ENCODE peak calls at places on chromosome 19, in eight cellular contexts. W is HCT116, B is GM23338, Y is GM23248, N is neural progenitor cell, A is SK-N-SH, S is hepatocyte, H is MM.1S. T is an unnamed sample.

GRCh38 chr19:29860492-29860891 is 48.7 kb downstream of the CCNE1 start:
- DNase-seq in B (peak; percentile 69), N (peak; percentile 35), W (peak; percentile 49), S (no peak), Y (no peak), A (no peak), H (no peak), T (peak; percentile 23)

GRCh38 chr19:1389033-1389940 is 5.6 kb downstream of the NDUFS7 start:
- DNase-seq in A (no peak), H (no peak), S (no peak), W (no peak), N (no peak), Y (no peak), B (no peak), T (no peak)

GRCh38 chr19:589693-590395 is at the start of gene HCN2:
- DNase-seq in B (no peak), Y (peak; percentile 45), N (no peak), H (no peak), A (peak; percentile 89), S (no peak), W (no peak), T (no peak)

GRCh38 chr19:58330458-58330857 is 3.7 kb downstream of the ZSCAN22 start:
- DNase-seq in W (no peak), Y (peak; percentile 90), H (no peak), N (no peak), B (peak; percentile 30), S (peak; percentile 31), A (no peak), T (no peak)

GRCh38 chr19:31261651-31262331 is 87.4 kb downstream of the TSHZ3 start:
- DNase-seq in W (no peak), N (no peak), Y (peak; percentile 17), H (no peak), B (no peak), S (no peak), A (no peak), T (no peak)

GRCh38 chr19:4776436-4777205 is 14.9 kb upstream of the FEM1A start:
- DNase-seq in S (no peak), Y (peak; percentile 18), W (no peak), B (peak; percentile 83), N (peak; percentile 59), A (peak; percentile 81), H (no peak), T (no peak)

GRCh38 chr19:48090281-48090802 is 20.3 kb downstream of the PLA2G4C start:
- DNase-seq in H (no peak), W (no peak), A (no peak), S (no peak), Y (peak; percentile 16), B (no peak), N (no peak), T (no peak)

GRCh38 chr19:9939301-9939913 is 3.1 kb upstream of the OLFM2 start:
- DNase-seq in W (no peak), B (peak; percentile 61), H (no peak), A (no peak), S (no peak), N (peak; percentile 36), Y (peak; percentile 61), T (no peak)

GRCh38 chr19:55116232-55117062 is 990 bp downstream of the PPP1R12C start:
- DNase-seq in H (peak; percentile 34), Y (peak; percentile 89), S (peak; percentile 81), B (peak; percentile 63), N (peak; percentile 50), W (no peak), A (peak; percentile 86), T (peak; percentile 69)

GRCh38 chr19:44687898-44688297 is 11.1 kb upstream of the CEACAM16 start:
- DNase-seq in S (no peak), N (no peak), A (no peak), Y (no peak), H (no peak), W (no peak), B (no peak), T (no peak)

GRCh38 chr19:49020931-49021895 is 2.9 kb downstream of the CGB3 start:
- DNase-seq in Y (peak; percentile 42), N (no peak), W (no peak), H (no peak), A (peak; percentile 66), B (no peak), S (no peak), T (peak; percentile 54)

GRCh38 chr19:19591133-19591825 is 27.2 kb downstream of the PBX4 start:
- DNase-seq in N (peak; percentile 34), H (no peak), B (peak; percentile 51), S (peak; percentile 75), Y (peak; percentile 98), A (no peak), W (no peak), T (no peak)

GRCh38 chr19:47523473-47523872 is 8.6 kb upstream of the NAPA start:
- DNase-seq in H (no peak), W (no peak), S (no peak), N (no peak), B (no peak), Y (no peak), A (no peak), T (peak; percentile 47)

GRCh38 chr19:13269348-13269747 is 119.1 kb downstream of the IER2 start:
- DNase-seq in B (no peak), N (no peak), A (no peak), S (no peak), W (no peak), Y (no peak), H (no peak), T (no peak)
- TF ChIP-seq EZH2phosphoT487 in B (no peak), N (no peak), A (no peak), S (no peak), W (no peak), Y (no peak), H (no peak), T (no peak)

DNA sequence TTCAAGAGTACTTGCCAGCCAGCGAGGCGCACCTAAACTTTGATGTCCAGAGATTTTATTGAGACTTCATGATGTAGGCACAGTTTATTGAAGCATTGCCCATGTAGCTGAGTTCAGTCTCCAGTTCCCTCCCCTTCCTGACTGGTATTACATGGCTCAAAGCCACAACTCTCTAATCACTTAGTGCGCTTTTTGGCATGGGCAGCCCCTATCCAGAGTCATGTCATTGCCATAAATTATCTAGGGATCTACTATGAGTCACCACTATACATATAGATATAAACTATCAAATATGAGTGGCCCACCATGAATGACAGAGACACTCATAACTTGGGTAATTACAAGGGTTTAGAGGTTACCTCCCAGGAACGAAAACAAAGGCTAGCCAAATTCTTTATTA is 7.7 kb downstream of the ZNF614 start:
- DNase-seq in W (no peak), A (no peak), B (no peak), Y (no peak), H (no peak), N (no peak), S (no peak), T (no peak)
- H3K4me1 ChIP-seq in W (no peaks in the 10 kb centered on the region), A (no peaks in the 10 kb centered on the region), B (no peaks in the 10 kb centered on the region), Y (no peaks in the 10 kb centered on the region), H (no peaks in the 10 kb centered on the region), N (no peaks in the 10 kb centered on the region), S (no peaks in the 10 kb centered on the region), T (no peaks in the 10 kb centered on the region)

GRCh38 chr19:13024958-13025653 is 29.8 kb downstream of the NFIX start:
- DNase-seq in B (peak; percentile 69), S (no peak), N (peak; percentile 51), H (no peak), Y (peak; percentile 56), A (no peak), W (no peak), T (no peak)
- H3K4me3 ChIP-seq in B (peak overlapping the region; percentile 38), S (no peak overlapping the region), N (no peak overlapping the region), H (no peak overlapping the region), Y (peak overlapping the region; percentile 85), A (peak overlapping the region; percentile 43), W (no peak overlapping the region), T (no peak overlapping the region)

DNA sequence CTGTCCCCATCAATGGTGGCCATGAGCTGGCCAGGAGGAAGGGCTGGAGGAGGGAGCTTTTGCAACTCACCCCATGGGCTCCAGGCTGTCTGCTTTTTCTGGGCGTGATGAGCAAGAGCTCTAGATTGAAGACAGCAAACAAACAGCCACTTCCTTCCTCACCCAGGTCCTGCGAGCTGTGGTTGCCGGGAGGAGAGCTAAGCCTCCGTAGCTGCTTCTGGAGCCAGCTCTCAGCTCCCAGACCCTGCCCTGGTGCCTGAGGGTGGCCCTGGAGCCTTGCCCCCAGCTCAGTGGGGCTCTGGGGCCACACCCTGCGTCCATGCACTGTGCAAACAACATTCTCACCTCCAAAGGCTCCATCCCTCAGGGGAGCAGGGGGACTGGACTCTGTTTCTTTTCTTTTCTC is 6.2 kb downstream of the MYO1F start:
- DNase-seq in A (no peak), S (no peak), Y (peak; percentile 92), N (no peak), H (peak; percentile 53), W (no peak), B (no peak), T (no peak)
- TF ChIP-seq EZH2phosphoT487 in A (no peak), S (no peak), Y (no peak), N (no peak), H (no peak), W (no peak), B (no peak), T (no peak)

GRCh38 chr19:16628984-16629691 is 1.1 kb upstream of the MED26 start:
- DNase-seq in B (peak; percentile 71), Y (peak; percentile 65), H (peak; percentile 76), N (no peak), W (no peak), S (peak; percentile 70), A (peak; percentile 62), T (peak; percentile 84)

GRCh38 chr19:16626796-16627193 is 1.2 kb downstream of the MED26 start:
- DNase-seq in N (peak; percentile 21), S (peak; percentile 24), B (no peak), Y (peak; percentile 43), H (no peak), A (peak; percentile 36), W (no peak), T (no peak)

GRCh38 chr19:16628183-16628983 is at the start of gene MED26:
- DNase-seq in Y (peak; percentile 99), W (peak; percentile 78), A (peak; percentile 100), H (peak; percentile 95), N (peak; percentile 98), S (peak; percentile 98), B (peak; percentile 97), T (peak; percentile 96)

GRCh38 chr19:16627928-16628182 is 149 bp downstream of the MED26 start:
- DNase-seq in B (no peak), A (no peak), Y (no peak), W (no peak), H (no peak), N (no peak), S (no peak), T (no peak)

DNA sequence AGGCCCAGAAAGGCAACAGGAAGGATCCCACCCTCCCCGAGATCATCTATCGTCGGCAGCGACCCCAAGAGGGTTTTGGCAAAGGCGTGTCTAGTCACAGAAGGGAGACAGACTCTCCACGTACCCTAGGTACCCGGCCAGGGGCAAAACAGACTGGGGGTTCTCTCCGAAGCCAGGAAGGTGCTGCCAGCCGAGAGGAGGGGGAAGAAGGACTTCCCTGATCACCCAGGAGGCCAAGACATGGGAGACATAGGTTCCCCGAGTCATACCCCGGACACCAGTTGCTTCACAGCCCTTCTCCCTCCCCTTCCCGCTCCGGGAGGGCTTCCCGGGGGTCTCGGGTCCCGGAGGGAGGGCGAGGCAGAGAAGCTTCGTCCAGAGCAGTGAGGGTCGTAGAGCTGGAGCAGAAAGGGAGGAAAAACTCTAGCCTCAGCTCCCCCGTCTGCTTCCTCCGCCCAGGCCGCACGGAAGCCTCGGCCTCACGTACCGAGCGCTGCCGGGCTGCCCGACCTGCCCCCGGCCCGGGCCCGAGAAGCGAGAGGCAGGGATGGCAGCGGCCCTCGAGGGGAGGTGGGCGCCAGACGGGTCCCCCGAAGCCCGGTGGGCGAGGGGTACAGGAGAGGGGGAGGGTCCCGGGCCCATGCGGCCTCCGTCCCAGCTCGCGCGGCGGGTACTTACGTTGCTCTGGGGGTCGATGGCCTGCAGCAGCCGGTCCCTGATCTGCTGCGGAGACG is 643 bp downstream of the MED26 start:
- DNase-seq in W (no peak), B (no peak), H (no peak), A (peak; percentile 44), Y (peak; percentile 51), S (peak; percentile 28), N (peak; percentile 52), T (peak; percentile 69)
- H3K4me1 ChIP-seq in W (peaks cover 6% of the 10 kb centered on the region), B (peaks cover 9% of the 10 kb centered on the region), H (peaks cover 44% of the 10 kb centered on the region), A (peaks cover 6% of the 10 kb centered on the region), Y (peaks cover 8% of the 10 kb centered on the region), S (peaks cover 18% of the 10 kb centered on the region), N (peaks cover 11% of the 10 kb centered on the region), T (peaks cover 54% of the 10 kb centered on the region)